ENCODE peak calls at places on chromosomes 2 and 18, in seven cellular contexts. One of them, this sample, is unnamed.

GRCh38 chr2:120798569-120799215 is 63.0 kb downstream of the GLI2 start:
- DNase-seq in NCI-H460: no peak
- DNase-seq in ecto neural progenitor cell: no peak
- DNase-seq in left ventricle myocardium inferior: no peak
- DNase-seq in astrocyte of the spinal cord: no peak
- DNase-seq in cerebellar cortex: no peak
- DNase-seq in CD4-positive, alpha-beta memory T cell: no peak
- DNase-seq in this sample: no peak

GRCh38 chr2:148644885-148645134 is 259 bp downstream of the EPC2 start:
- DNase-seq in NCI-H460: no peak
- DNase-seq in ecto neural progenitor cell: no peak
- DNase-seq in left ventricle myocardium inferior: no peak
- DNase-seq in astrocyte of the spinal cord: no peak
- DNase-seq in cerebellar cortex: no peak
- DNase-seq in CD4-positive, alpha-beta memory T cell: no peak
- DNase-seq in this sample: no peak

GRCh38 chr18:58315739-58316215 is 271.8 kb downstream of the NEDD4L start:
- DNase-seq in NCI-H460: no peak
- DNase-seq in ecto neural progenitor cell: no peak
- DNase-seq in left ventricle myocardium inferior: peak; percentile 36
- DNase-seq in astrocyte of the spinal cord: no peak
- DNase-seq in cerebellar cortex: no peak
- DNase-seq in CD4-positive, alpha-beta memory T cell: no peak
- DNase-seq in this sample: no peak

GRCh38 chr2:144479659-144480058 is 40.3 kb downstream of the ZEB2 start:
- DNase-seq in NCI-H460: no peak
- DNase-seq in ecto neural progenitor cell: no peak
- DNase-seq in left ventricle myocardium inferior: no peak
- DNase-seq in astrocyte of the spinal cord: no peak
- DNase-seq in cerebellar cortex: no peak
- DNase-seq in CD4-positive, alpha-beta memory T cell: no peak
- DNase-seq in this sample: no peak

GRCh38 chr2:74199871-74200305 is 1.5 kb downstream of the MTHFD2 start:
- DNase-seq in NCI-H460: no peak
- DNase-seq in ecto neural progenitor cell: no peak
- DNase-seq in left ventricle myocardium inferior: no peak
- DNase-seq in astrocyte of the spinal cord: no peak
- DNase-seq in cerebellar cortex: no peak
- DNase-seq in CD4-positive, alpha-beta memory T cell: no peak
- DNase-seq in this sample: no peak

GRCh38 chr2:8312861-8313768 is 368.7 kb upstream of the ID2 start:
- DNase-seq in NCI-H460: peak; percentile 30
- DNase-seq in ecto neural progenitor cell: no peak
- DNase-seq in left ventricle myocardium inferior: no peak
- DNase-seq in astrocyte of the spinal cord: peak; percentile 8
- DNase-seq in cerebellar cortex: no peak
- DNase-seq in CD4-positive, alpha-beta memory T cell: no peak
- DNase-seq in this sample: no peak

GRCh38 chr2:160360089-160360757 is 133.4 kb downstream of the RBMS1 start:
- DNase-seq in NCI-H460: no peak
- DNase-seq in ecto neural progenitor cell: no peak
- DNase-seq in left ventricle myocardium inferior: no peak
- DNase-seq in astrocyte of the spinal cord: no peak
- DNase-seq in cerebellar cortex: no peak
- DNase-seq in CD4-positive, alpha-beta memory T cell: no peak
- DNase-seq in this sample: no peak

GRCh38 chr2:173151671-173152398 is 76.2 kb downstream of the MAP3K20 start:
- DNase-seq in NCI-H460: peak; percentile 87
- DNase-seq in ecto neural progenitor cell: no peak
- DNase-seq in left ventricle myocardium inferior: no peak
- DNase-seq in astrocyte of the spinal cord: peak; percentile 79
- DNase-seq in cerebellar cortex: no peak
- DNase-seq in CD4-positive, alpha-beta memory T cell: no peak
- DNase-seq in this sample: no peak

GRCh38 chr2:127700527-127701192 is 637 bp upstream of the SFT2D3 start:
- DNase-seq in NCI-H460: peak; percentile 92
- DNase-seq in ecto neural progenitor cell: peak; percentile 77
- DNase-seq in left ventricle myocardium inferior: peak; percentile 50
- DNase-seq in astrocyte of the spinal cord: no peak
- DNase-seq in cerebellar cortex: no peak
- DNase-seq in CD4-positive, alpha-beta memory T cell: no peak
- DNase-seq in this sample: peak; percentile 93

GRCh38 chr2:168801961-168802824 is at the start of gene NOSTRIN:
- DNase-seq in NCI-H460: peak; percentile 70
- DNase-seq in ecto neural progenitor cell: no peak
- DNase-seq in left ventricle myocardium inferior: peak; percentile 28
- DNase-seq in astrocyte of the spinal cord: peak; percentile 55
- DNase-seq in cerebellar cortex: no peak
- DNase-seq in CD4-positive, alpha-beta memory T cell: no peak
- DNase-seq in this sample: no peak

GRCh38 chr18:46431522-46432171 is 225.4 kb downstream of the LOXHD1 start:
- DNase-seq in NCI-H460: no peak
- DNase-seq in ecto neural progenitor cell: no peak
- DNase-seq in left ventricle myocardium inferior: no peak
- DNase-seq in astrocyte of the spinal cord: no peak
- DNase-seq in cerebellar cortex: peak; percentile 59
- DNase-seq in CD4-positive, alpha-beta memory T cell: no peak
- DNase-seq in this sample: no peak

GRCh38 chr18:72878143-72878542 is 10.4 kb upstream of the NETO1 start:
- DNase-seq in NCI-H460: no peak
- DNase-seq in ecto neural progenitor cell: no peak
- DNase-seq in left ventricle myocardium inferior: no peak
- DNase-seq in astrocyte of the spinal cord: no peak
- DNase-seq in cerebellar cortex: no peak
- DNase-seq in CD4-positive, alpha-beta memory T cell: no peak
- DNase-seq in this sample: no peak

This sample was measured in lower lobe of right lung.